ENCODE peak calls at places on chromosomes 4 and X, in four cellular contexts. E is HepG2, Y is WTC11, S is K562. B is an unnamed sample.

GRCh38 chrX:23668335-23668734 is 1.0 kb downstream of the PRDX4 start:
- DNase-seq in E (no peak), S (no peak), Y (no peak), B (no peak)

GRCh38 chrX:2424317-2424716 is 76.5 kb downstream of the DHRSX start:
- DNase-seq in E (no peak), Y (no peak), S (no peak), B (no peak)

GRCh38 chrX:151476597-151476996 is 79.6 kb downstream of the VMA21 start:
- DNase-seq in S (no peak), Y (no peak), E (no peak), B (no peak)

GRCh38 chrX:82816001-82816400 is 692.1 kb upstream of the POU3F4 start:
- DNase-seq in E (no peak), Y (no peak), S (no peak), B (no peak)

GRCh38 chr4:21469438-21470032 is 479.0 kb downstream of the KCNIP4 start:
- DNase-seq in E (peak; percentile 11), S (no peak), Y (no peak), B (no peak)

GRCh38 chr4:167177925-167178324 is 56.4 kb downstream of the SPOCK3 start:
- DNase-seq in Y (no peak), E (no peak), S (no peak), B (no peak)

GRCh38 chr4:119667802-119668201 is 39.2 kb upstream of the PDE5A start:
- DNase-seq in E (no peak), Y (no peak), S (no peak), B (no peak)

GRCh38 chr4:54550415-54551171 is 107.2 kb upstream of the KIT start:
- DNase-seq in Y (no peak), S (no peak), E (no peak), B (no peak)

GRCh38 chrX:110414273-110414672 is 55.6 kb downstream of the RTL9 start:
- DNase-seq in E (no peak), Y (no peak), S (no peak), B (no peak)

GRCh38 chrX:39891781-39892180 is 206.0 kb downstream of the BCOR start:
- DNase-seq in S (no peak), E (no peak), Y (no peak), B (no peak)

GRCh38 chr4:158347596-158347995 is 137.3 kb downstream of the TMEM144 start:
- DNase-seq in E (no peak), Y (no peak), S (no peak), B (no peak)

GRCh38 chrX:74187211-74187610 is 116.8 kb upstream of the ZCCHC13 start:
- DNase-seq in Y (no peak), S (no peak), E (no peak), B (no peak)

GRCh38 chrX:32139463-32139862 is 1067.6 kb upstream of the FTHL17 start:
- DNase-seq in E (no peak), S (no peak), Y (no peak), B (no peak)

GRCh38 chrX:34849371-34849770 is 93.2 kb upstream of the FAM47B start:
- DNase-seq in Y (no peak), E (no peak), S (no peak), B (no peak)

GRCh38 chr4:167233523-167234387 is 539 bp downstream of the SPOCK3 start:
- DNase-seq in E (no peak), Y (peak; percentile 28), S (no peak), B (no peak)

GRCh38 chr4:26431461-26432165 is 58.7 kb downstream of the CCKAR start:
- DNase-seq in E (no peak), S (no peak), Y (no peak), B (no peak)

GRCh38 chr4:138892483-138893386 is 122.8 kb upstream of the NOCT start:
- DNase-seq in S (no peak), E (no peak), Y (no peak), B (no peak)

GRCh38 chr4:182337366-182337765 is 94.2 kb downstream of the TENM3 start:
- DNase-seq in E (no peak), S (no peak), Y (no peak), B (no peak)

GRCh38 chr4:75289843-75290616 is 224.2 kb downstream of the RCHY1 start:
- DNase-seq in E (peak; percentile 20), Y (peak; percentile 53), S (no peak), B (peak; percentile 14)

GRCh38 chrX:150967786-150968185 is 15.3 kb upstream of the HMGB3 start:
- DNase-seq in E (peak; percentile 4), S (no peak), Y (no peak), B (no peak)

GRCh38 chrX:50497067-50497466 is 26.4 kb upstream of the DGKK start:
- DNase-seq in E (no peak), S (no peak), Y (no peak), B (no peak)

GRCh38 chr4:189940178-189941004 is at the start of gene FRG1:
- DNase-seq in S (peak; percentile 87), Y (peak; percentile 90), E (peak; percentile 88), B (peak; percentile 38)
- TF ChIP-seq MAX in S (peak; percentile 88), Y (peak; percentile 95), E (peak; percentile 93), B (peak; percentile 85)

GRCh38 chrX:118497180-118497814 is 1.7 kb downstream of the DOCK11 start:
- DNase-seq in E (peak; percentile 20), Y (no peak), S (no peak), B (no peak)
- TF ChIP-seq NR3C1 in E (no peak), Y (no peak), S (no peak), B (no peak)

GRCh38 chrX:28613558-28613957 is 26.3 kb downstream of the IL1RAPL1 start:
- DNase-seq in Y (no peak), E (no peak), S (no peak), B (no peak)

GRCh38 chrX:28609917-28610613 is 22.8 kb downstream of the IL1RAPL1 start:
- DNase-seq in S (no peak), Y (no peak), E (no peak), B (no peak)

GRCh38 chrX:28610746-28611145 is 23.5 kb downstream of the IL1RAPL1 start:
- DNase-seq in E (no peak), Y (no peak), S (no peak), B (no peak)

GRCh38 chrX:28609003-28609402 is 21.8 kb downstream of the IL1RAPL1 start:
- DNase-seq in Y (no peak), S (no peak), E (no peak), B (no peak)
- TF ChIP-seq MAX in Y (no peak), S (no peak), E (no peak), B (no peak)

GRCh38 chr4:142098900-142099299 is 462.5 kb downstream of the IL15 start:
- DNase-seq in E (no peak), Y (no peak), S (no peak), B (no peak)

GRCh38 chr4:142097015-142097414 is 460.6 kb downstream of the IL15 start:
- DNase-seq in E (no peak), S (no peak), Y (no peak), B (no peak)

GRCh38 chr4:142095886-142096605 is 459.7 kb downstream of the IL15 start:
- DNase-seq in S (no peak), E (no peak), Y (no peak), B (peak; percentile 49)

GRCh38 chr4:142098380-142098779 is 462.0 kb downstream of the IL15 start:
- DNase-seq in E (no peak), S (no peak), Y (no peak), B (no peak)

DNA sequence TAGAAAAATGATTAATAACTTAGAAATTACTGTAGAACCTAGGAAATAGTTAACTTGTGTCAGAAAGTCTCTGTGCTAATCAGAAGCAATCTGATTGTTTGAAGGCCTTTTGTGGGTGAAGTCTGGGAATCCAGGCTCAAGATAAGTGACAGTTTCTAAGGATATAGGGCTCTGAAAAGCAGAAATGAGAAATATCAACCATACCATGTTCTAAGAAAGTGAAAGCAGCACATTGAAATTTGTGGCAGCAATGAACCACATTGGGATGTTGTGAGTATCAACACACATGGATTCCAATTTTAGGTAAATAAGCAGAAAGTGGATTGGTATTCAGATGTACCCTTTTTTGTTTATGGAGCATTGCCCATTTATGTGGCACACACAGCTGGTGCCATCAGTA is 464.6 kb downstream of the IL15 start:
- DNase-seq in S (no peak), Y (no peak), E (no peak), B (no peak)
- TF ChIP-seq NR3C1 in S (no peak), Y (no peak), E (no peak), B (no peak)

GRCh38 chrX:36859231-36859630 is 148.9 kb upstream of the FAM47C start:
- DNase-seq in S (no peak), E (no peak), Y (no peak), B (no peak)
- TF ChIP-seq MAX in S (no peak), E (no peak), Y (no peak), B (no peak)

GRCh38 chrX:48940404-48940955 is 16.9 kb downstream of the OTUD5 start:
- DNase-seq in E (no peak), Y (no peak), S (peak; percentile 88), B (no peak)
- TF ChIP-seq NR3C1 in E (no peak), Y (no peak), S (no peak), B (no peak)

GRCh38 chr4:7766086-7766485 is 173.6 kb downstream of the AFAP1 start:
- DNase-seq in Y (no peak), S (no peak), E (no peak), B (no peak)
- TF ChIP-seq MAX in Y (no peak), S (no peak), E (no peak), B (no peak)